ENCODE peak calls at places on chromosomes 3 and 15, in eight cellular contexts. One of them, this sample, is unnamed.

GRCh38 chr3:156744631-156745030 is 70.2 kb downstream of the TIPARP start:
- DNase-seq in upper lobe of left lung: no peak
- DNase-seq in astrocyte: no peak
- DNase-seq in heart left ventricle: no peak
- DNase-seq in osteoblast: no peak
- DNase-seq in sigmoid colon: no peak
- DNase-seq in kidney: no peak
- DNase-seq in H9: no peak
- DNase-seq in this sample: no peak

GRCh38 chr15:45751629-45752028 is 116.8 kb downstream of the SQOR start:
- DNase-seq in upper lobe of left lung: no peak
- DNase-seq in astrocyte: no peak
- DNase-seq in heart left ventricle: no peak
- DNase-seq in osteoblast: no peak
- DNase-seq in sigmoid colon: no peak
- DNase-seq in kidney: no peak
- DNase-seq in H9: no peak
- DNase-seq in this sample: no peak

GRCh38 chr3:25587526-25587925 is 77.2 kb downstream of the TOP2B start:
- DNase-seq in upper lobe of left lung: no peak
- DNase-seq in astrocyte: no peak
- DNase-seq in heart left ventricle: no peak
- DNase-seq in osteoblast: no peak
- DNase-seq in sigmoid colon: no peak
- DNase-seq in kidney: no peak
- DNase-seq in H9: no peak
- DNase-seq in this sample: no peak

GRCh38 chr3:90010341-90010740 is 902.9 kb downstream of the EPHA3 start:
- DNase-seq in upper lobe of left lung: no peak
- DNase-seq in astrocyte: peak; percentile 79
- DNase-seq in heart left ventricle: no peak
- DNase-seq in osteoblast: peak; percentile 25
- DNase-seq in sigmoid colon: no peak
- DNase-seq in kidney: no peak
- DNase-seq in H9: no peak
- DNase-seq in this sample: no peak

GRCh38 chr3:42846682-42847522 is 28.8 kb downstream of the CYP8B1 start:
- DNase-seq in upper lobe of left lung: no peak
- DNase-seq in astrocyte: no peak
- DNase-seq in heart left ventricle: no peak
- DNase-seq in osteoblast: no peak
- DNase-seq in sigmoid colon: no peak
- DNase-seq in kidney: no peak
- DNase-seq in H9: no peak
- DNase-seq in this sample: no peak

GRCh38 chr3:58998476-58999117 is 51.2 kb downstream of the CFAP20DC start:
- DNase-seq in upper lobe of left lung: no peak
- DNase-seq in astrocyte: peak; percentile 95
- DNase-seq in heart left ventricle: no peak
- DNase-seq in osteoblast: peak; percentile 95
- DNase-seq in sigmoid colon: no peak
- DNase-seq in kidney: no peak
- DNase-seq in H9: no peak
- DNase-seq in this sample: no peak

GRCh38 chr15:74589826-74590225 is 25.8 kb upstream of the CLK3 start:
- DNase-seq in upper lobe of left lung: no peak
- DNase-seq in astrocyte: no peak
- DNase-seq in heart left ventricle: no peak
- DNase-seq in osteoblast: no peak
- DNase-seq in sigmoid colon: no peak
- DNase-seq in kidney: no peak
- DNase-seq in H9: no peak
- DNase-seq in this sample: no peak

GRCh38 chr15:45203182-45203581 is 15.4 kb upstream of the SHF start:
- DNase-seq in upper lobe of left lung: no peak
- DNase-seq in astrocyte: no peak
- DNase-seq in heart left ventricle: no peak
- DNase-seq in osteoblast: peak; percentile 42
- DNase-seq in sigmoid colon: no peak
- DNase-seq in kidney: no peak
- DNase-seq in H9: no peak
- DNase-seq in this sample: no peak

GRCh38 chr3:107432013-107432515 is 54.8 kb downstream of the CCDC54 start:
- DNase-seq in upper lobe of left lung: no peak
- DNase-seq in astrocyte: peak; percentile 16
- DNase-seq in heart left ventricle: no peak
- DNase-seq in osteoblast: peak; percentile 80
- DNase-seq in sigmoid colon: no peak
- DNase-seq in kidney: no peak
- DNase-seq in H9: peak; percentile 25
- DNase-seq in this sample: no peak

GRCh38 chr15:55290361-55291057 is 896 bp upstream of the RAB27A start:
- DNase-seq in upper lobe of left lung: peak; percentile 93
- DNase-seq in astrocyte: peak; percentile 57
- DNase-seq in heart left ventricle: peak; percentile 82
- DNase-seq in osteoblast: peak; percentile 94
- DNase-seq in sigmoid colon: peak; percentile 92
- DNase-seq in kidney: peak; percentile 94
- DNase-seq in H9: peak; percentile 88
- DNase-seq in this sample: peak; percentile 92

GRCh38 chr3:122679467-122680291 is 960 bp upstream of the PARP14 start:
- DNase-seq in upper lobe of left lung: no peak
- DNase-seq in astrocyte: no peak
- DNase-seq in heart left ventricle: peak; percentile 29
- DNase-seq in osteoblast: no peak
- DNase-seq in sigmoid colon: peak; percentile 70
- DNase-seq in kidney: peak; percentile 54
- DNase-seq in H9: peak; percentile 29
- DNase-seq in this sample: no peak

GRCh38 chr3:46716461-46717441 is 918 bp downstream of the PRSS50 start:
- DNase-seq in upper lobe of left lung: no peak
- DNase-seq in astrocyte: no peak
- DNase-seq in heart left ventricle: no peak
- DNase-seq in osteoblast: peak; percentile 79
- DNase-seq in sigmoid colon: peak; percentile 30
- DNase-seq in kidney: no peak
- DNase-seq in H9: no peak
- DNase-seq in this sample: no peak

GRCh38 chr15:99408236-99409096 is 157.2 kb downstream of the LRRC28 start:
- DNase-seq in upper lobe of left lung: no peak
- DNase-seq in astrocyte: peak; percentile 94
- DNase-seq in heart left ventricle: peak; percentile 71
- DNase-seq in osteoblast: peak; percentile 93
- DNase-seq in sigmoid colon: no peak
- DNase-seq in kidney: no peak
- DNase-seq in H9: no peak
- DNase-seq in this sample: no peak

GRCh38 chr15:99407716-99408115 is 156.4 kb downstream of the LRRC28 start:
- DNase-seq in upper lobe of left lung: no peak
- DNase-seq in astrocyte: no peak
- DNase-seq in heart left ventricle: no peak
- DNase-seq in osteoblast: no peak
- DNase-seq in sigmoid colon: no peak
- DNase-seq in kidney: no peak
- DNase-seq in H9: no peak
- DNase-seq in this sample: no peak

GRCh38 chr15:99409560-99409959 is 156.2 kb upstream of the MEF2A start:
- DNase-seq in upper lobe of left lung: no peak
- DNase-seq in astrocyte: no peak
- DNase-seq in heart left ventricle: no peak
- DNase-seq in osteoblast: no peak
- DNase-seq in sigmoid colon: no peak
- DNase-seq in kidney: no peak
- DNase-seq in H9: no peak
- DNase-seq in this sample: no peak

GRCh38 chr15:99410477-99410876 is 155.3 kb upstream of the MEF2A start:
- DNase-seq in upper lobe of left lung: no peak
- DNase-seq in astrocyte: no peak
- DNase-seq in heart left ventricle: no peak
- DNase-seq in osteoblast: no peak
- DNase-seq in sigmoid colon: no peak
- DNase-seq in kidney: no peak
- DNase-seq in H9: peak; percentile 27
- DNase-seq in this sample: no peak

DNA sequence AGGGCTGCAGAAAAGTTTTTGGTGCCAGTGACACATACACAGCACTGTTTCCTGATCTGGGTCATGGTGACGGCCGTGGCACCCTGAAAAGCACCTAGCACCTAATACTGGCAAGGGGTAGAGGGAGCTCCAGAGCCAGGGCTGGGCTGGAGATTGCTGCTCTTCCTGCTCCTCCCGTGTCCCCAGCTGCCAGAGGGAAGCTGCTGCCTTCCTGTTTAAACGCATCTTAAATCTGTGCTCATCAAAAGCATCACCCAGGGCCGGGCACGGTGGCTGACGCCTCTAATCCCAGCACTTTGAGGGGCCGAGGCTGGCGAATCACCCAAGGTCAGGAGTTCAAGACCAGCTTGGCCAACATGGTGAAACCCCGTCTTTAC is 156.7 kb upstream of the MEF2A start:
- DNase-seq in upper lobe of left lung: no peak
- DNase-seq in astrocyte: peak; percentile 29
- DNase-seq in heart left ventricle: peak; percentile 79
- DNase-seq in osteoblast: peak; percentile 94
- DNase-seq in sigmoid colon: peak; percentile 80
- DNase-seq in kidney: peak; percentile 90
- DNase-seq in H9: peak; percentile 74
- DNase-seq in this sample: peak; percentile 36
- TF ChIP-seq CTCF in upper lobe of left lung: peak; percentile 68
- TF ChIP-seq CTCF in astrocyte: peak; percentile 17
- TF ChIP-seq CTCF in heart left ventricle: peak; percentile 63
- TF ChIP-seq CTCF in osteoblast: peak; percentile 60
- TF ChIP-seq CTCF in sigmoid colon: peak; percentile 47
- TF ChIP-seq CTCF in kidney: peak; percentile 58
- TF ChIP-seq CTCF in H9: peak; percentile 69
- TF ChIP-seq CTCF in this sample: peak; percentile 25

DNA sequence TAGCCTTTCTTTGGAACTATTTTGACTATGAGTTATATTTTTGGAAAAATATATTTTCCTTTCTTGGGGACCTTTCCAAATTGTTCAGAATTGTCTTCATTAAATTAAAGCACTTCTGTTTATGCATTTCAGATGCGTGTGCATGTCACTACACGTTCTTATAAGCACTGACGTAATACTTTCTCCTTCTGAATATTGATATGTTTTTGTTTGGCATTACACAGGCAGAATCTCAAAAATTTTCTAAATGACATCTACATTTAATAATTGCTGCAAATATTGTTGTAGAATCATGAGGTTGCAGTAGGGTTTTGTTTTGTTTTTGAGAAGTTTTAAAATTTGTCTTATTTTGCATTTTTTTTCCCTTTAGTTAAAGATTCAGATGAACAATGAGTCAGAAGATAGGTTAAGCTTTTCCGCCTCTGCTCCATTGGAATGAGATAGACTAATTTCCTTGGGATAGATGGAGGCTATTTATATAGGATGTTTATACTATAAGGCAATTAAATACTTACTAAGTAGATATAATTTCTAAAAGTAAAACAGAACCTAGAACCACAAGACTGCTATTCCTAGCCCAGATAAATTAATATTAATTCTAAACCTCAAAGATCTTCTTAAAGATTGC is 110.8 kb downstream of the MBNL1 start:
- DNase-seq in upper lobe of left lung: no peak
- DNase-seq in astrocyte: no peak
- DNase-seq in heart left ventricle: no peak
- DNase-seq in osteoblast: peak; percentile 17
- DNase-seq in sigmoid colon: no peak
- DNase-seq in kidney: no peak
- DNase-seq in H9: no peak
- DNase-seq in this sample: no peak
- H3K4me1 ChIP-seq in upper lobe of left lung: peaks cover 55% of the 10 kb centered on the region
- H3K4me1 ChIP-seq in astrocyte: peaks cover 16% of the 10 kb centered on the region
- H3K4me1 ChIP-seq in heart left ventricle: peaks cover 90% of the 10 kb centered on the region
- H3K4me1 ChIP-seq in osteoblast: peaks cover 75% of the 10 kb centered on the region
- H3K4me1 ChIP-seq in sigmoid colon: peaks cover 87% of the 10 kb centered on the region
- H3K4me1 ChIP-seq in kidney: peaks cover 18% of the 10 kb centered on the region
- H3K4me1 ChIP-seq in H9: no peaks in the 10 kb centered on the region
- H3K4me1 ChIP-seq in this sample: peaks cover 53% of the 10 kb centered on the region

GRCh38 chr15:97547381-97547780 is 413.1 kb upstream of the ARRDC4 start:
- DNase-seq in upper lobe of left lung: no peak
- DNase-seq in astrocyte: no peak
- DNase-seq in heart left ventricle: no peak
- DNase-seq in osteoblast: no peak
- DNase-seq in sigmoid colon: no peak
- DNase-seq in kidney: no peak
- DNase-seq in H9: no peak
- DNase-seq in this sample: no peak
- H3K9me3 ChIP-seq in upper lobe of left lung: peaks cover 12% of the 10 kb centered on the region
- H3K9me3 ChIP-seq in astrocyte: no peaks in the 10 kb centered on the region
- H3K9me3 ChIP-seq in heart left ventricle: peaks cover 26% of the 10 kb centered on the region
- H3K9me3 ChIP-seq in osteoblast: peaks cover 6% of the 10 kb centered on the region
- H3K9me3 ChIP-seq in sigmoid colon: peaks cover 2% of the 10 kb centered on the region
- H3K9me3 ChIP-seq in kidney: peaks cover 9% of the 10 kb centered on the region
- H3K9me3 ChIP-seq in H9: no peaks in the 10 kb centered on the region
- H3K9me3 ChIP-seq in this sample: no peaks in the 10 kb centered on the region

GRCh38 chr3:126487151-126487771 is 11.6 kb upstream of the ZXDC start:
- DNase-seq in upper lobe of left lung: no peak
- DNase-seq in astrocyte: no peak
- DNase-seq in heart left ventricle: no peak
- DNase-seq in osteoblast: peak; percentile 85
- DNase-seq in sigmoid colon: no peak
- DNase-seq in kidney: peak; percentile 62
- DNase-seq in H9: peak; percentile 76
- DNase-seq in this sample: no peak

GRCh38 chr3:126485956-126486884 is 10.5 kb upstream of the ZXDC start:
- DNase-seq in upper lobe of left lung: no peak
- DNase-seq in astrocyte: no peak
- DNase-seq in heart left ventricle: no peak
- DNase-seq in osteoblast: no peak
- DNase-seq in sigmoid colon: no peak
- DNase-seq in kidney: peak; percentile 53
- DNase-seq in H9: no peak
- DNase-seq in this sample: no peak

GRCh38 chr3:126488886-126489569 is 13.3 kb upstream of the ZXDC start:
- DNase-seq in upper lobe of left lung: no peak
- DNase-seq in astrocyte: no peak
- DNase-seq in heart left ventricle: no peak
- DNase-seq in osteoblast: no peak
- DNase-seq in sigmoid colon: no peak
- DNase-seq in kidney: peak; percentile 36
- DNase-seq in H9: no peak
- DNase-seq in this sample: no peak

GRCh38 chr3:126490619-126491018 is 14.9 kb upstream of the ZXDC start:
- DNase-seq in upper lobe of left lung: no peak
- DNase-seq in astrocyte: no peak
- DNase-seq in heart left ventricle: no peak
- DNase-seq in osteoblast: no peak
- DNase-seq in sigmoid colon: no peak
- DNase-seq in kidney: peak; percentile 11
- DNase-seq in H9: peak; percentile 58
- DNase-seq in this sample: no peak

DNA sequence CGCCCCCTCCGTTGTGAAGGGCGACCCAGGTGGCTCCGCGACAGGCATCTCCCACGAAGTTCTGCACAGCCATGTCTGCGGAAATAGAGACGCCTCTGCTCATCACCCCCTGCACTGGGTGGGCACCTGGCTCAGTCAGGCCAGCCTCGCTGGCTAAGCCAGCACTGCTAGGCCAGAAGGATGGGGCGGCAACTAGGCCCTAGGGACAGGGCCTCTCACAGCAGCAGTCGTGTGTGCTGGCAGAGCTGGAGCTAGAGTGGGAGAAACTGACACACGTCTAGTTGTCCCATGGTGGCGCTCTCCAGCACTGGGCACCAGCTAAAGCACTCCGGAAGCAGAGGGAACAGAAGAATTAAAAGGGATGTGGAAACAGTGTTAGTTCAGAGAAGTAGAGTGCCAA is 12.5 kb upstream of the ZXDC start:
- DNase-seq in upper lobe of left lung: no peak
- DNase-seq in astrocyte: no peak
- DNase-seq in heart left ventricle: no peak
- DNase-seq in osteoblast: peak; percentile 82
- DNase-seq in sigmoid colon: no peak
- DNase-seq in kidney: peak; percentile 48
- DNase-seq in H9: no peak
- DNase-seq in this sample: no peak
- TF ChIP-seq CTCF in upper lobe of left lung: no peak
- TF ChIP-seq CTCF in astrocyte: no peak
- TF ChIP-seq CTCF in heart left ventricle: no peak
- TF ChIP-seq CTCF in osteoblast: no peak
- TF ChIP-seq CTCF in sigmoid colon: no peak
- TF ChIP-seq CTCF in kidney: no peak
- TF ChIP-seq CTCF in H9: peak; percentile 34
- TF ChIP-seq CTCF in this sample: no peak

This sample was measured in CD8-positive, alpha-beta T cell.